ENCODE peak calls at places on chromosomes 12 and 14, in eight cellular contexts. P is AG10803; G is cardiac fibroblast; S is adipocyte; O is choroid plexus epithelial cell; B is CD8-positive, alpha-beta T cell; K is astrocyte of the cerebellum; M is neuronal stem cell. N is an unnamed sample.

GRCh38 chr12:34526946-34527345 is 504.6 kb downstream of the ALG10 start:
- DNase-seq in O (no peak), K (no peak), S (peak), G (no peak), B (no peak), P (no peak), M (no peak), N (no peak)

GRCh38 chr12:108568653-108569154 is 6.3 kb downstream of the ISCU start:
- DNase-seq in M (no peak), K (no peak), P (no peak), G (no peak), O (peak), B (peak), S (no peak), N (no peak)

GRCh38 chr12:62127516-62127915 is 132.7 kb upstream of the USP15 start:
- DNase-seq in S (no peak), G (no peak), K (no peak), P (no peak), M (no peak), B (no peak), O (no peak), N (no peak)

GRCh38 chr12:112380663-112381420 is 1.4 kb downstream of the HECTD4 start:
- DNase-seq in S (peak), G (no peak), B (no peak), M (no peak), P (no peak), K (no peak), O (no peak), N (no peak)

GRCh38 chr12:117404940-117405339 is 43.5 kb upstream of the NOS1 start:
- DNase-seq in K (no peak), M (no peak), O (no peak), P (no peak), S (no peak), B (no peak), G (no peak), N (no peak)

GRCh38 chr14:102481791-102482238 is 27.8 kb downstream of the ANKRD9 start:
- DNase-seq in P (no peak), O (peak), K (no peak), G (no peak), M (no peak), B (no peak), S (no peak), N (peak)

GRCh38 chr12:121918679-121919038 is 267 bp downstream of the CFAP251 start:
- DNase-seq in O (no peak), G (no peak), K (no peak), B (no peak), M (no peak), S (no peak), P (no peak), N (no peak)

GRCh38 chr12:52745554-52745953 is 31.6 kb downstream of the KRT76 start:
- DNase-seq in M (no peak), O (no peak), P (no peak), G (no peak), S (no peak), B (no peak), K (no peak), N (no peak)

GRCh38 chr14:68775614-68776126 is 17.2 kb downstream of the ZFP36L1 start:
- DNase-seq in P (no peak), K (no peak), B (no peak), S (no peak), G (no peak), O (no peak), M (no peak), N (no peak)

GRCh38 chr14:101475468-101476257 is 85.6 kb upstream of the DIO3 start:
- DNase-seq in K (peak), P (peak), M (no peak), G (peak), S (peak), O (peak), B (no peak), N (peak)

GRCh38 chr12:61853945-61854344 is 406.3 kb upstream of the USP15 start:
- DNase-seq in M (no peak), G (no peak), B (no peak), O (no peak), S (no peak), K (no peak), P (no peak), N (no peak)

GRCh38 chr14:77301103-77301502 is 19.6 kb downstream of the POMT2 start:
- DNase-seq in O (peak), S (peak), B (peak), K (peak), P (peak), G (peak), M (peak), N (peak)

GRCh38 chr12:56521590-56522371 is at the start of gene RBMS2:
- DNase-seq in K (peak), B (peak), M (peak), O (peak), S (peak), P (peak), G (peak), N (peak)

GRCh38 chr12:89098390-89099102 is 253.8 kb downstream of the DUSP6 start:
- DNase-seq in G (peak), P (peak), S (no peak), B (no peak), M (no peak), K (no peak), O (no peak), N (peak)

GRCh38 chr14:71372411-71372838 is 465.2 kb downstream of the PCNX1 start:
- DNase-seq in M (no peak), P (peak), O (peak), S (peak), G (peak), K (no peak), B (no peak), N (peak)

GRCh38 chr14:56262530-56262929 is 144.3 kb downstream of the PELI2 start:
- DNase-seq in P (no peak), B (no peak), K (no peak), G (no peak), O (no peak), M (no peak), S (no peak), N (no peak)

GRCh38 chr14:93017898-93018297 is 94.9 kb downstream of the CHGA start:
- DNase-seq in S (no peak), B (no peak), G (no peak), O (no peak), K (no peak), M (no peak), P (no peak), N (no peak)

GRCh38 chr12:63995512-63995911 is 151.0 kb downstream of the SRGAP1 start:
- DNase-seq in B (no peak), S (no peak), G (no peak), M (no peak), O (peak), P (no peak), K (no peak), N (no peak)

GRCh38 chr14:70821916-70822705 is 12.8 kb upstream of the MAP3K9 start:
- DNase-seq in P (peak), K (no peak), M (peak), B (peak), O (peak), S (peak), G (peak), N (peak)

GRCh38 chr14:93304771-93305170 is 28.1 kb downstream of the BTBD7 start:
- DNase-seq in P (peak), S (peak), M (no peak), K (no peak), B (no peak), G (no peak), O (peak), N (peak)

GRCh38 chr14:24397639-24398297 is 1.0 kb upstream of the NYNRIN start:
- DNase-seq in B (no peak), G (no peak), P (no peak), S (no peak), O (no peak), K (no peak), M (no peak), N (no peak)

GRCh38 chr14:24394275-24394674 is 4.5 kb upstream of the NYNRIN start:
- DNase-seq in M (no peak), G (no peak), S (no peak), B (no peak), P (no peak), O (no peak), K (no peak), N (no peak)

GRCh38 chr14:24398298-24398942 is 383 bp upstream of the NYNRIN start:
- DNase-seq in B (no peak), G (peak), O (peak), S (no peak), K (no peak), P (no peak), M (peak), N (peak)

GRCh38 chr14:24398943-24399801 is at the start of gene NYNRIN:
- DNase-seq in P (no peak), O (peak), B (peak), G (no peak), M (peak), K (no peak), S (peak), N (peak)

GRCh38 chr14:24395609-24396580 is 2.9 kb upstream of the NYNRIN start:
- DNase-seq in S (peak), G (peak), B (no peak), K (no peak), P (no peak), O (no peak), M (no peak), N (peak)
- H3K4me3 ChIP-seq in S (no peak), G (no peak), B (no peak), K (no peak), P (no peak), O (no peak), M (no peak), N (no peak)

GRCh38 chr12:53973093-53974042 is at the start of gene HOXC11:
- DNase-seq in P (peak), B (no peak), G (no peak), O (no peak), K (no peak), M (no peak), S (no peak), N (no peak)
- H3K4me3 ChIP-seq in P (peak), B (no peak), G (no peak), O (no peak), K (no peak), M (no peak), S (peak), N (no peak)

GRCh38 chr14:64702493-64703392 is 1.5 kb upstream of the PLEKHG3 start:
- DNase-seq in O (no peak), K (no peak), P (no peak), G (no peak), M (no peak), B (no peak), S (no peak), N (no peak)

GRCh38 chr14:64701660-64702059 is 2.6 kb upstream of the PLEKHG3 start:
- DNase-seq in G (no peak), P (no peak), S (no peak), O (no peak), M (no peak), B (no peak), K (no peak), N (no peak)

GRCh38 chr14:64700894-64701293 is 3.3 kb upstream of the PLEKHG3 start:
- DNase-seq in O (no peak), P (no peak), K (no peak), S (no peak), M (no peak), G (no peak), B (no peak), N (no peak)

GRCh38 chr14:64698899-64699298 is 5.3 kb upstream of the PLEKHG3 start:
- DNase-seq in B (no peak), O (no peak), M (no peak), P (no peak), K (no peak), S (no peak), G (no peak), N (no peak)

DNA sequence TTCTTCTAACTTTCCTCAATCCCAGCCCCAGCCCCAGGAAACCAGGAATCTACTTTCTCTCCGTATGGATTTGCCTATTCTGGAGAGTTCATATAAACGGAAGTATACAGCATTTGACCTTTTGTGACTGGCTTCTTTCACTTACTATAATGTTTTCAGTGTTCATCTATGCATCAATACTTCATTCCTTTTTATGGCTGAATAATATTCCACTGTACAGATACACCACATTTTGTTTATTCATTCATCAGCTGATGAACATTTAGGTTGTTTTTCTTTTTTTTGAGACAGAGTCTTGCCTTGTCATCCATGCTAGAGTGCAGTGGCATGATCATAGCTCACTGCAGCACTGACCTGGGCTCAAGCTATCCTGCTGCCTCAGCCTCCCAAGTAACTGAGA is 3.9 kb upstream of the PLEKHG3 start:
- DNase-seq in K (no peak), M (no peak), O (no peak), P (no peak), S (no peak), G (no peak), B (no peak), N (no peak)
- H3K4me3 ChIP-seq in K (no peak), M (no peak), O (no peak), P (no peak), S (no peak), G (no peak), B (no peak), N (no peak)

GRCh38 chr12:86230516-86231146 is 25.6 kb downstream of the MGAT4C start:
- DNase-seq in M (no peak), O (peak), B (no peak), S (peak), K (peak), G (peak), P (no peak), N (peak)
- H3K4me3 ChIP-seq in M (no peak), O (no peak), B (no peak), S (no peak), K (no peak), G (no peak), P (no peak), N (no peak)

N was measured in fibroblast of pulmonary artery.